ENCODE peak calls at places on chromosome 15, in eight cellular contexts. I, J, C, B, V, X, Z and E are unnamed samples.
A peak's percentile ranks its signal among the peaks of the same experiment; 100 is the strongest.

GRCh38 chr15:100713163-100713867 is 110.9 kb downstream of the ASB7 start:
- DNase-seq in I (peak; percentile 97), B (no peak), C (peak; percentile 72), J (no peak), Z (peak; percentile 65), X (peak; percentile 90), V (no peak), E (no peak)

GRCh38 chr15:70248116-70249025 is 150.7 kb upstream of the TLE3 start:
- DNase-seq in Z (no peak), X (no peak), I (no peak), J (peak; percentile 63), C (no peak), V (no peak), B (no peak), E (no peak)

GRCh38 chr15:65409284-65409631 is 13.5 kb downstream of the IGDCC4 start:
- DNase-seq in B (no peak), V (no peak), I (no peak), J (no peak), Z (no peak), C (peak; percentile 100), X (peak; percentile 80), E (no peak)

GRCh38 chr15:89653578-89653977 is 1.7 kb downstream of the KIF7 start:
- DNase-seq in I (no peak), V (no peak), X (no peak), C (no peak), B (no peak), Z (no peak), J (no peak), E (no peak)

GRCh38 chr15:80580107-80580506 is 115.0 kb upstream of the ABHD17C start:
- DNase-seq in V (no peak), Z (no peak), I (no peak), J (no peak), B (no peak), C (peak; percentile 53), X (peak; percentile 78), E (no peak)

GRCh38 chr15:50883903-50884302 is 24.6 kb upstream of the AP4E1 start:
- DNase-seq in X (peak; percentile 65), B (no peak), Z (no peak), J (no peak), I (no peak), C (peak; percentile 78), V (no peak), E (no peak)

GRCh38 chr15:55546718-55547117 is 38.7 kb upstream of the DNAAF4 start:
- DNase-seq in Z (no peak), I (peak; percentile 40), V (no peak), B (no peak), J (no peak), X (peak; percentile 38), C (peak; percentile 37), E (no peak)

GRCh38 chr15:57097246-57097645 is 178.8 kb downstream of the TCF12 start:
- DNase-seq in B (no peak), C (no peak), X (no peak), V (no peak), I (no peak), J (no peak), Z (no peak), E (no peak)

GRCh38 chr15:81536296-81536695 is 162.3 kb upstream of the TMC3 start:
- DNase-seq in V (no peak), B (no peak), Z (no peak), I (no peak), J (no peak), C (no peak), X (no peak), E (no peak)

GRCh38 chr15:42984534-42985034 is 64.0 kb upstream of the TTBK2 start:
- DNase-seq in V (no peak), X (no peak), J (no peak), C (no peak), Z (no peak), I (no peak), B (no peak), E (no peak)
- TF ChIP-seq CTCF in V (peak; percentile 63), X (no peak), J (no peak), C (no peak), Z (no peak), I (no peak), B (no peak), E (no peak)

DNA sequence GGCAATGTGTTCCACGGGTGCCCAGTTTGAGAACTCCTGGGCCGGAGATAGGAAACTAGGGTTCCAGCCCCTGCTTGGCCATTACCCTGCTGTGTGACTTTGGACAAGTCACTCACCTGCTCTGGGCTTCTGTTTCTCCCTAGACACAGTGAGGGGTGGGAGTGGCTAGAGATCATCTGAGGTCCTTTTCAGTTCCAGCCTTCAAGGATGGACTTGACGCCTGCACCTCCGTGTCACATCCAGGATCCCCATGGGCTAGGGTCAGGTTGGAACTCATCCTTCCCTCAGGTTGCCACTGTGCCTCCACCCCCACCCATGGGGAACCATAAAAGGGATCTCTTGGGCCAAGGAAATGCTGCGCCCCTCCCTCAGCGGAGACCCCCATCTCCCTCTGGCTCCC is 177.5 kb downstream of the SMAD6 start:
- DNase-seq in I (no peak), B (no peak), C (no peak), X (no peak), Z (peak; percentile 56), J (no peak), V (peak; percentile 53), E (no peak)
- TF ChIP-seq CTCF in I (no peak), B (no peak), C (no peak), X (no peak), Z (no peak), J (no peak), V (no peak), E (no peak)

DNA sequence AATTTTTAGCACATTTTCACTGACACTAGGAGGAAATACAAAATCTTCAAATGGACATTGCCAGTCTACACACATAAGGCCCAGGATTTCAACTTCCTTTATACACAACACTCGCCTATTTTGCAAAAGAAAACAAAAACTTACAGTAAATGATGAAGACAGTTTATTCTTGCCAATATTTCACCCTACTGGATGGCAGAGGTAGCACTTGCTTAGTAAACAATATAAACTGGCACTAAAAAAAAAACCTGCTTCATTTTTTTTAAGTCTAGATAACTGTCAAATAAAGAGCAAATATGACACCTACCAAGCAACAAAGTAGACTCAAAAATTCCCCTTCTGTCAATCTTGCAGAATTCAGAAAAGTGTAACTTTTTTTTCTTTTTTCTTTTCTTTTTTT is 204.0 kb downstream of the VPS13C start:
- DNase-seq in C (no peak), V (no peak), Z (no peak), I (no peak), X (no peak), B (no peak), J (no peak), E (no peak)
- TF ChIP-seq CTCF in C (peak; percentile 1), V (peak; percentile 53), Z (no peak), I (no peak), X (peak; percentile 5), B (no peak), J (no peak), E (no peak)

DNA sequence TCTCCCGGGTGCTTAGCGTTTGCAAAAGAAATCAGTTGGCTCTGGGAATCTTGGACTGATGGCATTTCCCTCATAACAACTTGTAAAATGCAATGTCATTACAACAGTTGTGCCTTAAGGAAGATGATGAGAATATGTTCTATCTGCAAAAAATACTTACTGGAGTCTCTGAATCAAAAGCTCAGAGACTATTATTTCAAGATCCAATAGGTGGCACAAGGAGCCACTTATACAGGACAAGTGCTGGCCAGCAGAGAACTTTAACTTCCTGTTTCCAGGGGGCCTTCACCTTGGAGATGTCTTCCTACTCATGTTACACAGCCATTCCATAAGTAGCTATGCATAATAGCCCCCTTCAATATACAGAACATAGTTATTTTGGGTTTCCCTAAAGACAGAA is 8.9 kb upstream of the RPS27L start:
- DNase-seq in C (peak; percentile 31), J (no peak), I (peak; percentile 31), X (peak; percentile 35), Z (no peak), B (no peak), V (no peak), E (no peak)
- TF ChIP-seq CTCF in C (peak; percentile 20), J (no peak), I (no peak), X (peak; percentile 8), Z (no peak), B (no peak), V (no peak), E (no peak)

DNA sequence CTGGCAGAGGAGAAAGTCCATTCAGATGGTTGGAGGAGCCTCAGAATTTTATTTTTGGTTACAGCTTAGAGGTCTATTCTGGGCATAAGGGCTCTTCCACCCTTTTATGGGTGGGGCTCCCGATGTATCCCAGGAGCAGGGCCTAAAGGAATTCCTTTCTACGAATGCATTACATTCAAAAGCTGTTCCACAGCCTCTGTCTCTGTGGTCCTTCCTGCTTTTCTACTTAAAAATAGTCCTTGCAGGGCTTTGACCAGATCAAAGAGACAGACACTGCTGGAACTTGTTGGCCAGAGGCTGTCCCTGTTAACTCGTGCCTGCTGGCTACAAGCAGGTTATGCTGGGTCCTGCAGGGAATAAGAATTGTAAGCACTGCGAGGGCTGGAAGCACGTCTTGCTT is 14.4 kb upstream of the NOX5 start:
- DNase-seq in B (no peak), I (no peak), V (no peak), J (no peak), X (no peak), Z (peak; percentile 16), C (no peak), E (no peak)
- TF ChIP-seq CTCF in B (no peak), I (no peak), V (no peak), J (no peak), X (no peak), Z (no peak), C (no peak), E (no peak)

GRCh38 chr15:99386429-99386828 is 135.1 kb downstream of the LRRC28 start:
- DNase-seq in V (no peak), B (no peak), I (no peak), C (no peak), J (no peak), X (no peak), Z (no peak), E (no peak)

GRCh38 chr15:99393641-99394040 is 142.4 kb downstream of the LRRC28 start:
- DNase-seq in X (no peak), V (no peak), Z (no peak), B (no peak), C (no peak), I (no peak), J (no peak), E (no peak)

GRCh38 chr15:99387769-99388168 is 136.5 kb downstream of the LRRC28 start:
- DNase-seq in Z (no peak), I (no peak), C (no peak), X (no peak), J (no peak), B (no peak), V (no peak), E (no peak)

GRCh38 chr15:99385865-99386264 is 134.6 kb downstream of the LRRC28 start:
- DNase-seq in C (peak; percentile 69), V (no peak), X (peak; percentile 48), Z (no peak), B (peak; percentile 65), I (no peak), J (no peak), E (no peak)

DNA sequence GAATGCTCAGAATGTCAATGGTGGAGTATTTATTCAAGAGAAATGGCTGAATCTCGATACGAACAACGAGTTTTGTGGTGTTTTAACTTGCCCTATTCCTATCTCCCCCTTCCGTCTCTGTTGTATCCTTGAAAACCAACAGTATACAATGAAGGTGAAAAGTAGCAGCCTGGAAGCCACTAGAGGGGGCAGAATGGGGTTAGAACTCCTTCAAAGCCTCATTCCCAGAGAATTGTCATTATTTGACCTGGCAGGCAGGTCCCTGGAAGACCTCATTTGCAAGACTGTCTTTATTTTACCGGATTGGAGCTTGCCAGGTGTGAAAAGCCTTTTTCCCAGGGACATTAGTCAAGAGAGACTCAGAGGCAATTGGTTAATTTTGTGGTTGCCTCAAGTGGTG is 139.4 kb downstream of the LRRC28 start:
- DNase-seq in J (no peak), Z (no peak), I (no peak), X (no peak), B (no peak), V (no peak), C (no peak), E (no peak)
- TF ChIP-seq CTCF in J (no peak), Z (no peak), I (no peak), X (peak; percentile 9), B (no peak), V (no peak), C (peak; percentile 20), E (no peak)